ENCODE peak calls at places on chromosome X, in five cellular contexts. U is mammary epithelial cell, V is fibroblast of lung, C is K562, A is tibial nerve. O is an unnamed sample.

GRCh38 chrX:110135618-110136017 is 132.7 kb downstream of the TMEM164 start:
- DNase-seq in U (no peak), V (no peak), C (no peak), A (no peak), O (no peak)

GRCh38 chrX:96027363-96027894 is 657.2 kb upstream of the DIAPH2 start:
- DNase-seq in U (no peak), V (peak; percentile 89), C (no peak), A (no peak), O (peak; percentile 55)

GRCh38 chrX:131626681-131627296 is 82.9 kb downstream of the OR13H1 start:
- DNase-seq in U (no peak), V (peak; percentile 66), C (no peak), A (no peak), O (no peak)

GRCh38 chrX:17814557-17814956 is 46.5 kb downstream of the RAI2 start:
- DNase-seq in U (peak; percentile 1), V (peak; percentile 54), C (no peak), A (no peak), O (peak; percentile 4)

GRCh38 chrX:153924149-153924861 is 1.8 kb downstream of the ARHGAP4 start:
- DNase-seq in U (peak; percentile 10), V (peak; percentile 53), C (no peak), A (no peak), O (no peak)

GRCh38 chrX:32867781-32868523 is 343.4 kb downstream of the DMD start:
- DNase-seq in U (no peak), V (no peak), C (no peak), A (no peak), O (no peak)

GRCh38 chrX:6383911-6384310 is 151.0 kb downstream of the VCX3A start:
- DNase-seq in U (no peak), V (no peak), C (no peak), A (no peak), O (no peak)

GRCh38 chrX:55487143-55487542 is 2.5 kb downstream of the USP51 start:
- DNase-seq in U (no peak), V (no peak), C (no peak), A (no peak), O (no peak)

GRCh38 chrX:86039625-86040568 is 7.5 kb downstream of the CHM start:
- DNase-seq in U (no peak), V (no peak), C (no peak), A (no peak), O (no peak)

GRCh38 chrX:24082446-24082845 is 27.7 kb downstream of the EIF2S3 start:
- DNase-seq in U (no peak), V (no peak), C (no peak), A (no peak), O (no peak)

GRCh38 chrX:119757646-119757978 is 776 bp upstream of the SOWAHD start:
- DNase-seq in U (no peak), V (no peak), C (no peak), A (no peak), O (no peak)
- H3K4me3 ChIP-seq in U (peak overlapping the region; percentile 54), V (no peak overlapping the region), C (peak overlapping the region; percentile 47), A (no peak overlapping the region), O (no peak overlapping the region)

GRCh38 chrX:107936434-107936730 is 45.8 kb downstream of the TEX13B start:
- DNase-seq in U (no peak), V (no peak), C (no peak), A (no peak), O (no peak)
- H3K4me3 ChIP-seq in U (no peak overlapping the region), V (no peak overlapping the region), C (no peak overlapping the region), A (no peak overlapping the region), O (peak overlapping the region; percentile 54)

DNA sequence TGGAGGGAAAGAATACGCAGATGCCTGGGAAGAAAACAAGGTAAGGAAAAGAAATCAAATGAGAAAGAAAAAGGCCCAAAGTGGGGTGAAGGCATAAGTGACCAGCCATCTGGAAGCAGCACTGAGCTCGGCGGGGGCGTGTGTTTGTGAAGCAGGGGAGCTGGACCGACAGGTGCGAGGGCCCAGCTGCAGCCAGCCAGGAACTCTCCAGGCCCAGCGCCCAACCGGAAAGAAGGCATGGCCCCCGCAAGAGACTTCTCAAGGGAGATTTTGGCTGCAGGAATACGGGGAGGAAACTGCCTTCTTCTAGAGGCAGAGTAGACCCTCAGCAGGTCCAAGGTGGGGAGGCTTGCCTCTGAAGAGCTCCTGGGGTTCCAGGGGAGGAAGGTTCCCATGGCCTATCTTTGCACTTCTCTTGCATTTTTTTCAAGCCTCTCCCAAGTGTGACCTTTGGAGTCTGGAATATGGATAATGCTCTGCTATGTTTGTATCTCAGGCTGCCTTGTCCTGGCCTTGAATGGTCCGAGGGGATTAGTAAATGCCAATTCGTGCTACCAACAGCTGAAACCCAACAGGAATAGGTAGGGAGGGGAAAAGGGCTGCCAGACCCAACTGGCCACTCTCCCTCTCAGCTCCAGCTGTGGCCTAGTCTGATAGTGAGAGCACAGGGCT is 10.8 kb upstream of the CITED1 start:
- DNase-seq in U (no peak), V (no peak), C (no peak), A (no peak), O (no peak)
- H3K4me3 ChIP-seq in U (no peak overlapping the region), V (no peak overlapping the region), C (no peak overlapping the region), A (no peak overlapping the region), O (no peak overlapping the region)

GRCh38 chrX:480861-481417 is 94.2 kb upstream of the PPP2R3B start:
- DNase-seq in U (no peak), V (no peak), C (no peak), A (no peak), O (no peak)

GRCh38 chrX:485368-485767 is 98.7 kb upstream of the PPP2R3B start:
- DNase-seq in U (no peak), V (no peak), C (no peak), A (no peak), O (no peak)

GRCh38 chrX:482702-483203 is 96.0 kb upstream of the PPP2R3B start:
- DNase-seq in U (no peak), V (no peak), C (no peak), A (no peak), O (no peak)

GRCh38 chrX:479273-479981 is 92.7 kb upstream of the PPP2R3B start:
- DNase-seq in U (no peak), V (no peak), C (peak; percentile 9), A (no peak), O (no peak)

GRCh38 chrX:482192-482701 is 95.5 kb upstream of the PPP2R3B start:
- DNase-seq in U (no peak), V (no peak), C (no peak), A (no peak), O (no peak)
- H3K4me3 ChIP-seq in U (no peak overlapping the region), V (no peak overlapping the region), C (no peak overlapping the region), A (no peak overlapping the region), O (no peak overlapping the region)

GRCh38 chrX:108437354-108437753 is 868 bp downstream of the COL4A6 start:
- DNase-seq in U (no peak), V (no peak), C (no peak), A (no peak), O (no peak)
- H3K4me3 ChIP-seq in U (peak overlapping the region; percentile 67), V (no peak overlapping the region), C (no peak overlapping the region), A (no peak overlapping the region), O (no peak overlapping the region)

GRCh38 chrX:9786839-9787635 is 808 bp downstream of the SHROOM2 start:
- DNase-seq in U (no peak), V (peak; percentile 18), C (no peak), A (no peak), O (no peak)
- H3K4me3 ChIP-seq in U (no peak overlapping the region), V (no peak overlapping the region), C (no peak overlapping the region), A (peak overlapping the region; percentile 23), O (peak overlapping the region; percentile 27)